ENCODE peak calls at places on chromosomes 16 and 17, in seven cellular contexts. T is IMR-90, O is neuronal stem cell, C is H9, V is mesendoderm, U is H1, E is trophoblast cell. L is an unnamed sample.

GRCh38 chr16:27328937-27329336 is 15.2 kb downstream of the IL4R start:
- DNase-seq in T (no peak), O (no peak), C (no peak), V (no peak), U (no peak), E (no peak), L (no peak)

GRCh38 chr17:59366040-59366757 is 34.7 kb downstream of the YPEL2 start:
- DNase-seq in T (no peak), O (peak), C (peak), V (peak), U (peak), E (peak), L (peak)

GRCh38 chr16:85860413-85861094 is 38.4 kb upstream of the IRF8 start:
- DNase-seq in T (no peak), O (no peak), C (no peak), V (no peak), U (no peak), E (no peak), L (no peak)

GRCh38 chr16:58464047-58464915 is 35.7 kb upstream of the NDRG4 start:
- DNase-seq in T (no peak), O (peak), C (no peak), V (no peak), U (peak), E (peak), L (no peak)

GRCh38 chr16:71542377-71542776 is 16.2 kb downstream of the CHST4 start:
- DNase-seq in T (peak), O (peak), C (peak), V (peak), U (peak), E (peak), L (peak)

GRCh38 chr17:43526886-43527648 is 19.1 kb downstream of the ETV4 start:
- DNase-seq in T (no peak), O (no peak), C (no peak), V (no peak), U (no peak), E (no peak), L (no peak)

GRCh38 chr16:41439-42068 is 11.9 kb downstream of the POLR3K start:
- DNase-seq in T (no peak), O (no peak), C (no peak), V (no peak), U (no peak), E (no peak), L (no peak)

GRCh38 chr17:74962622-74963394 is 9.8 kb downstream of the HID1 start:
- DNase-seq in T (no peak), O (no peak), C (peak), V (no peak), U (no peak), E (no peak), L (no peak)

GRCh38 chr16:11742536-11743307 is at the start of gene TXNDC11:
- DNase-seq in T (peak), O (peak), C (peak), V (peak), U (peak), E (peak), L (peak)

GRCh38 chr17:77449908-77450741 is 309.4 kb downstream of the SEC14L1 start:
- DNase-seq in T (peak), O (peak), C (peak), V (peak), U (peak), E (no peak), L (peak)

GRCh38 chr17:59361386-59361785 is 29.9 kb downstream of the YPEL2 start:
- DNase-seq in T (peak), O (no peak), C (no peak), V (no peak), U (no peak), E (peak), L (peak)

GRCh38 chr17:64183815-64184397 is 54.0 kb upstream of the ERN1 start:
- DNase-seq in T (peak), O (no peak), C (no peak), V (no peak), U (no peak), E (no peak), L (peak)

GRCh38 chr16:49158029-49158642 is 123.5 kb downstream of the CBLN1 start:
- DNase-seq in T (peak), O (peak), C (peak), V (peak), U (peak), E (peak), L (peak)

GRCh38 chr17:75181608-75182318 is 996 bp downstream of the SUMO2 start:
- DNase-seq in T (no peak), O (no peak), C (no peak), V (no peak), U (no peak), E (no peak), L (peak)

GRCh38 chr17:19729900-19730299 is 13.5 kb upstream of the SLC47A2 start:
- DNase-seq in T (no peak), O (no peak), C (no peak), V (no peak), U (no peak), E (peak), L (no peak)

GRCh38 chr16:81520151-81520470 is 75.5 kb downstream of the CMIP start:
- DNase-seq in T (no peak), O (no peak), C (no peak), V (no peak), U (no peak), E (no peak), L (no peak)

GRCh38 chr17:1056761-1057160 is 59.8 kb downstream of the TIMM22 start:
- DNase-seq in T (no peak), O (no peak), C (no peak), V (no peak), U (no peak), E (no peak), L (no peak)

GRCh38 chr17:49361129-49361901 is 735 bp downstream of the ZNF652 start:
- DNase-seq in T (no peak), O (no peak), C (peak), V (peak), U (peak), E (peak), L (peak)

GRCh38 chr16:13324861-13325260 is 423.5 kb downstream of the SHISA9 start:
- DNase-seq in T (no peak), O (no peak), C (no peak), V (peak), U (no peak), E (no peak), L (no peak)

GRCh38 chr16:15464401-15465186 is 30.2 kb downstream of the BMERB1 start:
- DNase-seq in T (peak), O (no peak), C (no peak), V (no peak), U (no peak), E (no peak), L (peak)

GRCh38 chr16:29808219-29808900 is 2.0 kb downstream of the MAZ start:
- DNase-seq in T (no peak), O (no peak), C (no peak), V (no peak), U (no peak), E (no peak), L (no peak)
- H4K8ac ChIP-seq in T (peak), O (peak), C (no peak), V (no peak), U (no peak), E (peak), L (peak)

GRCh38 chr17:67442787-67443624 is 65.9 kb downstream of the PITPNC1 start:
- DNase-seq in T (no peak), O (no peak), C (no peak), V (no peak), U (no peak), E (no peak), L (peak)

GRCh38 chr17:67439269-67439668 is 62.2 kb downstream of the PITPNC1 start:
- DNase-seq in T (no peak), O (no peak), C (no peak), V (no peak), U (no peak), E (no peak), L (no peak)

GRCh38 chr17:67441052-67441738 is 64.1 kb downstream of the PITPNC1 start:
- DNase-seq in T (peak), O (peak), C (no peak), V (peak), U (no peak), E (peak), L (peak)

GRCh38 chr17:67438669-67439068 is 61.6 kb downstream of the PITPNC1 start:
- DNase-seq in T (no peak), O (no peak), C (no peak), V (peak), U (no peak), E (no peak), L (no peak)

DNA sequence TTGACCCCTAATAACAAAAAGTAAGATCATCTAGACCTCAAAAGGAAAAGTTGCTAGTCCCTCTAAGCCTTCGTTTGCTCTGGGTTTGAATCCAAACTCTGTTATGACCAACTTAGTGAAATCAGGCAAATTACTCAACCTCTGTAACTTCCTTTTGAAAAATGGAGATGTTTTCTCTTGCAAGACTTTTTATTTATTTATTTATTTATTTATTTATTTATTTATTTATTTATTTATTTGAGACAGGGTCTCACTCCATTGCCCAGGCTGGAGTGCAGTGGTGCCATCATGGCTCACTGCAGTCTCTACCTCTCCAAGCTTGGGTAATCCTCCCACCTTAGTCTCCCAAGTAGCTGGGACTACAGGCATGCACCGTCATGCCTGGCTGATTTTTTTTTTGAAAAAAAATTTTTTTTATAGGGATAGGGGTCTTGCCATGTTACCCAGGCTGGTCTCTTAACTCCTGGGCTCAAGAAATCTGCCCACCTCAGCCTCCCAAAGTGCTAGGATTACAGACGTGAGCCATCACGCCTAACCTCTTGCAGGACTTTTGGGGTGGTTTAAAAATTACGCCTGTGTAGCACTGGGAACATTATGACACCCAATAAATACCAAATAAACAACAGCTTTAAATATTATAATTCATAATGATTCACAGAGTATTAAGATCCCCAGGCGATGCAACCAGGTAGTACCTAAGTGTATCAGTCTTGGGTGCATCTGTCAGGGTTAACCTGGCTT is 63.4 kb downstream of the PITPNC1 start:
- DNase-seq in T (no peak), O (no peak), C (no peak), V (no peak), U (no peak), E (no peak), L (peak)
- H4K8ac ChIP-seq in T (peak), O (no peak), C (no peak), V (no peak), U (no peak), E (no peak), L (no peak)

GRCh38 chr16:56679813-56680212 is 2.5 kb upstream of the MT1X start:
- DNase-seq in T (no peak), O (no peak), C (no peak), V (no peak), U (no peak), E (no peak), L (no peak)
- H4K8ac ChIP-seq in T (no peak), O (no peak), C (no peak), V (no peak), U (no peak), E (no peak), L (no peak)

GRCh38 chr17:40935624-40936023 is 1.8 kb downstream of the KRT23 start:
- DNase-seq in T (peak), O (no peak), C (no peak), V (no peak), U (no peak), E (peak), L (peak)
- H4K8ac ChIP-seq in T (no peak), O (no peak), C (no peak), V (no peak), U (no peak), E (no peak), L (no peak)

GRCh38 chr17:57979076-57979475 is 9.0 kb downstream of the VEZF1 start:
- DNase-seq in T (no peak), O (no peak), C (no peak), V (no peak), U (no peak), E (no peak), L (no peak)
- H4K8ac ChIP-seq in T (no peak), O (no peak), C (no peak), V (no peak), U (no peak), E (no peak), L (no peak)

GRCh38 chr17:41580651-41581365 is 5.9 kb downstream of the KRT14 start:
- DNase-seq in T (no peak), O (no peak), C (no peak), V (no peak), U (no peak), E (peak), L (no peak)
- H4K8ac ChIP-seq in T (no peak), O (no peak), C (no peak), V (no peak), U (no peak), E (no peak), L (no peak)

DNA sequence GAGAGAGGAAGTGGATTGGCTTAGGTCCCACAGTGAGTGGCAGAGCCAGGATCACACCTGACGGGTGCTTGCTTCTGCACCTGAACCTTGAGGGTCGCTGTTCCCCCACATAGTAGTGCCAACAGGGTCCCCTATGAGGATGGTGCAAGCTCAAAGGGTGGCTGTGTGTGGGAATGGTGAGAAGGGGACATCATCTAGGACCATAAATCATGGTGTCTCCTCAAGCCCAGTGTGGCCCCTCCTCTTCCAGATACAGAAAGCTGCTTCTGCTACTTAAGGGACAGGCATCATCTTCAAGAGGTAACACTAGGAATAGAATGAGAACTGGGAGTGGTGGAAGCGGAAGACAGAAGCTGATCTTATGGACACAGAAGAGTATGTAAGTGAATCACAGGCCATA is 83.0 kb upstream of the HNF1B start:
- DNase-seq in T (no peak), O (no peak), C (no peak), V (no peak), U (no peak), E (no peak), L (no peak)
- H4K8ac ChIP-seq in T (no peak), O (no peak), C (no peak), V (no peak), U (no peak), E (no peak), L (no peak)

L was measured in mesenchymal stem cell.